ENCODE peak calls at places on chromosomes 7 and 10, in six cellular contexts. L, Q, Y, X, D and M are unnamed samples.
A peak's percentile ranks its signal among the peaks of the same experiment; 100 is the strongest.

GRCh38 chr10:31739759-31740158 is 188.9 kb downstream of the ARHGAP12 start:
- DNase-seq in X (no peak), Y (no peak), Q (no peak), L (no peak), D (no peak), M (no peak)

GRCh38 chr10:49108656-49109055 is 6.7 kb downstream of the VSTM4 start:
- DNase-seq in Q (no peak), X (no peak), L (no peak), Y (no peak), D (no peak), M (no peak)

GRCh38 chr7:118006979-118007378 is 133.7 kb upstream of the CTTNBP2 start:
- DNase-seq in L (no peak), Y (no peak), Q (no peak), X (no peak), D (no peak), M (no peak)

GRCh38 chr7:134875867-134876266 is 96.4 kb downstream of the CALD1 start:
- DNase-seq in Q (no peak), Y (no peak), X (no peak), D (no peak), L (no peak), M (no peak)

GRCh38 chr10:80136134-80136571 is 3.6 kb downstream of the PLAC9 start:
- DNase-seq in D (no peak), L (peak; percentile 39), X (peak; percentile 73), Y (no peak), Q (peak; percentile 87), M (peak; percentile 72)

GRCh38 chr10:35124540-35124939 is 2.1 kb upstream of the CREM start:
- DNase-seq in Y (no peak), X (no peak), Q (no peak), L (no peak), D (no peak), M (no peak)

GRCh38 chr7:17690030-17690429 is 250.3 kb downstream of the SNX13 start:
- DNase-seq in L (no peak), D (no peak), Y (no peak), Q (no peak), X (no peak), M (no peak)

GRCh38 chr7:132145466-132145865 is 430.8 kb downstream of the PLXNA4 start:
- DNase-seq in D (no peak), X (no peak), Q (peak; percentile 31), Y (no peak), L (no peak), M (no peak)

GRCh38 chr7:4556868-4557620 is 125.1 kb upstream of the FOXK1 start:
- DNase-seq in L (no peak), X (no peak), Y (no peak), Q (no peak), D (no peak), M (no peak)

GRCh38 chr10:23053036-23053435 is 42.3 kb upstream of the MSRB2 start:
- DNase-seq in L (no peak), Y (no peak), Q (no peak), D (peak; percentile 79), X (peak; percentile 61), M (no peak)

GRCh38 chr7:87877641-87878040 is 1.3 kb downstream of the DBF4 start:
- DNase-seq in Y (no peak), L (no peak), Q (no peak), X (no peak), D (no peak), M (no peak)

GRCh38 chr7:1937252-1937605 is 267.2 kb downstream of the ELFN1 start:
- DNase-seq in Y (no peak), X (peak; percentile 33), D (no peak), Q (no peak), L (no peak), M (no peak)

GRCh38 chr7:119664601-119665000 is 608.4 kb upstream of the KCND2 start:
- DNase-seq in L (no peak), Q (no peak), X (no peak), Y (no peak), D (no peak), M (no peak)

GRCh38 chr7:33446551-33446950 is 317.2 kb downstream of the BBS9 start:
- DNase-seq in L (no peak), X (no peak), D (no peak), Y (no peak), Q (no peak), M (no peak)

GRCh38 chr10:7040681-7041080 is 370.2 kb downstream of the SFMBT2 start:
- DNase-seq in D (no peak), Y (no peak), X (no peak), Q (no peak), L (no peak), M (no peak)

GRCh38 chr10:63105811-63106755 is 27.0 kb upstream of the NRBF2 start:
- DNase-seq in Q (peak; percentile 48), D (no peak), X (no peak), Y (no peak), L (no peak), M (no peak)

GRCh38 chr10:71230656-71231025 is 18.3 kb downstream of the UNC5B start:
- DNase-seq in D (no peak), L (no peak), Y (no peak), X (no peak), Q (no peak), M (no peak)

GRCh38 chr7:1918881-1919525 is 248.9 kb downstream of the ELFN1 start:
- DNase-seq in D (no peak), Q (no peak), X (peak; percentile 31), Y (no peak), L (no peak), M (no peak)

GRCh38 chr10:6176691-6177231 is 26.0 kb upstream of the PFKFB3 start:
- DNase-seq in D (no peak), L (no peak), Q (peak; percentile 77), X (no peak), Y (no peak), M (peak; percentile 38)

GRCh38 chr7:69800495-69800894 is 202.2 kb downstream of the AUTS2 start:
- DNase-seq in Q (no peak), X (peak; percentile 47), D (peak; percentile 28), L (peak; percentile 46), Y (no peak), M (no peak)

GRCh38 chr7:87106974-87107612 is 45.2 kb upstream of the DMTF1 start:
- DNase-seq in Q (no peak), L (no peak), D (no peak), Y (no peak), X (no peak), M (no peak)

GRCh38 chr7:123939784-123940183 is 14.7 kb downstream of the SPAM1 start:
- DNase-seq in Y (no peak), X (no peak), L (no peak), D (no peak), Q (no peak), M (no peak)

GRCh38 chr7:132041108-132041507 is 484.7 kb upstream of the PODXL start:
- DNase-seq in X (no peak), D (no peak), L (no peak), Q (no peak), Y (no peak), M (no peak)

GRCh38 chr7:93194368-93194767 is 31.9 kb downstream of the HEPACAM2 start:
- DNase-seq in L (no peak), D (no peak), Y (no peak), Q (no peak), X (no peak), M (no peak)

GRCh38 chr10:112768121-112768520 is 181.9 kb upstream of the TCF7L2 start:
- DNase-seq in Y (no peak), D (no peak), L (no peak), X (no peak), Q (no peak), M (no peak)

GRCh38 chr7:74031403-74032190 is 3.6 kb downstream of the ELN start:
- DNase-seq in Y (no peak), Q (no peak), X (no peak), L (no peak), D (no peak), M (no peak)
- H3K4me3 ChIP-seq in Y (no peak overlapping the region), Q (no peak overlapping the region), X (peak overlapping the region; percentile 60), L (no peak overlapping the region), D (no peak overlapping the region), M (peak overlapping the region; percentile 61)

GRCh38 chr10:102038410-102038809 is 17.6 kb downstream of the ARMH3 start:
- DNase-seq in L (no peak), D (no peak), X (no peak), Q (no peak), Y (no peak), M (no peak)
- H3K4me3 ChIP-seq in L (no peak overlapping the region), D (no peak overlapping the region), X (no peak overlapping the region), Q (no peak overlapping the region), Y (no peak overlapping the region), M (no peak overlapping the region)

GRCh38 chr7:143085109-143085508 is 33.0 kb downstream of the OR6V1 start:
- DNase-seq in L (no peak), Y (peak; percentile 3), Q (no peak), X (no peak), D (no peak), M (no peak)
- H3K4me3 ChIP-seq in L (no peak overlapping the region), Y (no peak overlapping the region), Q (no peak overlapping the region), X (no peak overlapping the region), D (no peak overlapping the region), M (no peak overlapping the region)

DNA sequence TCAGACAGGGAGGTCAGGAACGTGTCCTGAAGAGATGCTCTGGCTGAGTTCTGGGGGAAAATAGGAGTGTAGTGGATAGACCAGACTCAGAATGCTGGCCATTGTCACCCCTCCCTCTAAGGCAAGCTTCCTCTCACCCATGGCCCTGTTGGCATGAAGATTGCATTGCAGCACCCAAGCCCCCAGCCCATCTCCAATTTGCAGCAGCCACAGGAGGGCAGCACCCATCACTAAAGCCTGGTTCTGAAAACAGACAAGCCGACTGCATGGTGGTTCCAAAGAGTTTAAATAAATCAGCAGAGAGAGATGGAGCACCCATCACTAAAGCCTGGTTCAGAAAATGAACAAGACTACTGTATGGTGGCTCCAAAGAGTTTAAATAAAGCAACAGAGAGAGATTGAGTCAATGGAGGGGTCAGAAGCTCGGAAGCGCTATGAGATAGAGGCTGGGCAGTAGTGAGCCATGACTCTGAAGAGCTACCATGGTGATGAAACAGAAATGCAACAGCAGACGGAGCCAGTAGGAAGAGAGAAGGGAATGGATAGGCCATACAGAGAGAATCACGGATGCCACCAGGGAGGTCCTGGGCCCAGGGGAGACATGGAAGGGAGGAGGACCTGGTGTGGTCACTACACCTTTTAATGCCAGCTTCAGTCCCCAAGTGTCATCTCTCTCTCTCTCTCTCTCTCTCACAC is 237.9 kb upstream of the MYO3A start:
- DNase-seq in L (no peak), Y (no peak), Q (no peak), X (no peak), D (no peak), M (no peak)
- H3K4me3 ChIP-seq in L (no peak overlapping the region), Y (no peak overlapping the region), Q (no peak overlapping the region), X (no peak overlapping the region), D (no peak overlapping the region), M (no peak overlapping the region)